ENCODE peak calls at places on chromosomes 2 and 18, in six cellular contexts. L is A549, R is K562, T is GM12878, P is HepG2, Q is endothelial cell of umbilical vein. O is an unnamed sample.

GRCh38 chr2:71347517-71347916 is 15.9 kb downstream of the ZNF638 start:
- DNase-seq in P (no peak), R (peak), L (no peak), T (no peak), Q (peak), O (peak)

GRCh38 chr18:77144451-77145118 is 12.0 kb upstream of the MBP start:
- DNase-seq in L (no peak), R (no peak), Q (no peak), T (no peak), P (no peak), O (no peak)

GRCh38 chr2:240646061-240646899 is 21.0 kb downstream of the GPR35 start:
- DNase-seq in T (no peak), Q (no peak), R (no peak), L (no peak), P (no peak), O (peak)

GRCh38 chr2:183926433-183926832 is 671.9 kb upstream of the ZNF804A start:
- DNase-seq in T (no peak), L (no peak), R (no peak), P (no peak), Q (no peak), O (no peak)

GRCh38 chr18:32911660-32912284 is 138.9 kb upstream of the KLHL14 start:
- DNase-seq in R (no peak), P (no peak), T (no peak), Q (no peak), L (no peak), O (no peak)

GRCh38 chr2:24930768-24931167 is 10.7 kb upstream of the ADCY3 start:
- DNase-seq in T (peak), L (no peak), Q (no peak), R (no peak), P (no peak), O (peak)

GRCh38 chr2:195559431-195559914 is 97.6 kb upstream of the SLC39A10 start:
- DNase-seq in R (no peak), P (no peak), Q (no peak), T (peak), L (no peak), O (peak)

GRCh38 chr18:3447035-3447894 is 2.7 kb upstream of the TGIF1 start:
- DNase-seq in R (peak), Q (peak), T (no peak), P (no peak), L (no peak), O (peak)

GRCh38 chr2:124049136-124049535 is 24.0 kb downstream of the CNTNAP5 start:
- DNase-seq in P (no peak), R (no peak), Q (no peak), T (no peak), L (no peak), O (no peak)

GRCh38 chr2:124045906-124046305 is 20.8 kb downstream of the CNTNAP5 start:
- DNase-seq in L (no peak), P (no peak), Q (no peak), R (no peak), T (no peak), O (no peak)

GRCh38 chr2:124048664-124049063 is 23.6 kb downstream of the CNTNAP5 start:
- DNase-seq in L (no peak), Q (no peak), P (no peak), R (no peak), T (no peak), O (no peak)

GRCh38 chr2:124046332-124046731 is 21.2 kb downstream of the CNTNAP5 start:
- DNase-seq in T (no peak), R (no peak), L (no peak), Q (no peak), P (no peak), O (no peak)

GRCh38 chr2:124048102-124048501 is 23.0 kb downstream of the CNTNAP5 start:
- DNase-seq in R (no peak), L (no peak), P (no peak), T (no peak), Q (no peak), O (no peak)
- TF ChIP-seq CTCF in R (no peak), L (no peak), P (no peak), T (no peak), Q (no peak), O (no peak)

DNA sequence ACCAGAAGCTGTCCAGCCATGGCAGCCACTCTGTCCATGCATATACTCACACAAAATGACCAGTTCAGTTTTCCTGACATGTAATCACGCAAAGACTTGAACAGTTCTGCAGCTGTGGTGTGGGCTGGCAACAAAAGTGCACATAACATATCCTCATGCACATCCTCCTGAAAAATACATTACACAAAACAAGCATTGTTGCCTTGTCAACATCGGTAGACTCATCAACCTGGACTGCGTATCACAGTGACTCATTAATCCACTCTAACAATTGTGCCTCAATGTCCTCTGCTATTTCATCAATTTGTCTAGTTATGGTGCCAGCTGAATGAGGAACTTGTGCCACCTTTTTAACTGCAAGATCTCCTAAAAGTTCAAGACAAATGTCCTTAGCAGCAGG is 19.5 kb downstream of the RBKS start:
- DNase-seq in T (no peak), Q (no peak), L (no peak), R (no peak), P (no peak), O (no peak)
- TF ChIP-seq MAX in T (no peak), Q (no peak), L (no peak), R (no peak), P (no peak), O (no peak)

GRCh38 chr2:37375721-37376399 is 31.4 kb downstream of the QPCT start:
- DNase-seq in R (no peak), L (no peak), P (no peak), Q (no peak), T (no peak), O (no peak)

GRCh38 chr2:37376421-37377186 is 32.2 kb downstream of the QPCT start:
- DNase-seq in Q (no peak), P (no peak), R (no peak), L (no peak), T (peak), O (peak)

GRCh38 chr2:37377187-37377532 is 32.7 kb downstream of the QPCT start:
- DNase-seq in P (no peak), T (peak), R (no peak), Q (no peak), L (no peak), O (peak)

GRCh38 chr2:37379881-37380296 is 35.5 kb downstream of the QPCT start:
- DNase-seq in R (no peak), P (peak), L (no peak), Q (peak), T (no peak), O (no peak)

GRCh38 chr2:37378411-37378810 is 34.0 kb downstream of the QPCT start:
- DNase-seq in P (peak), L (no peak), Q (no peak), T (no peak), R (no peak), O (no peak)
- TF ChIP-seq MYC in P (no peak), L (no peak), Q (no peak), T (no peak), R (no peak), O (no peak)

GRCh38 chr2:201830666-201831065 is 24.3 kb downstream of the CDK15 start:
- DNase-seq in L (no peak), Q (no peak), P (no peak), T (no peak), R (no peak), O (peak)
- TF ChIP-seq CTCF in L (no peak), Q (no peak), P (no peak), T (no peak), R (no peak), O (no peak)

DNA sequence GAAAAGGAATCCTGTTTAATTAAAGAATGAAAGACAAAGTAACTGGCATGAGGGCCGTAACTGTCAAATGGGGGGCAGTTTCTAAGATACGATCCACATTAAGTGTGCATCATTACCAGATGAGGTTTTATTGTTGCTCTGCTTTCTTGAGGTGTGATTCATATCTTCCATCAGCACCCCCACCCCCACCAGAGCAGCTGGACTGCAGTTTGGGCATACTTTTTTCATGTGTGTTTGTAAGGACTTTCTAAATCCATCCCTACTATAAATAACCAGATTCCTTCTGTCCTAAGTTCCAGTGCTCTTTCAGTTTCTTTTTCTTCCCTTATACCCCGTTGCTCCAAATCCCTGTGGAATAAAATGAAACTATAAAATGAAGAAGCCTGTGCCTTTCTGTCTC is 142.1 kb downstream of the CDCA7 start:
- DNase-seq in Q (no peak), R (no peak), T (no peak), P (no peak), L (no peak), O (no peak)
- TF ChIP-seq MAX in Q (no peak), R (no peak), T (no peak), P (no peak), L (no peak), O (no peak)

GRCh38 chr18:68713131-68713530 is 1.8 kb downstream of the TMX3 start:
- DNase-seq in P (no peak), Q (no peak), L (no peak), T (no peak), R (no peak), O (no peak)
- TF ChIP-seq MYC in P (no peak), Q (no peak), L (no peak), T (no peak), R (no peak), O (no peak)

O was measured in NB4.